ENCODE peak calls at places on chromosomes 5 and 9, in five cellular contexts. One of them, this sample, is unnamed.

GRCh38 chr5:57171818-57172465 is 1.9 kb upstream of the GPBP1 start:
- DNase-seq in prostate gland: no peak
- DNase-seq in CD8-positive, alpha-beta T cell: no peak
- DNase-seq in CD4-positive, alpha-beta memory T cell: no peak
- DNase-seq in sigmoid colon: no peak
- DNase-seq in this sample: peak

GRCh38 chr5:14264605-14265316 is 121.6 kb downstream of the TRIO start:
- DNase-seq in prostate gland: peak
- DNase-seq in sigmoid colon: peak
- DNase-seq in CD4-positive, alpha-beta memory T cell: peak
- DNase-seq in CD8-positive, alpha-beta T cell: peak
- DNase-seq in this sample: peak

GRCh38 chr5:120507826-120508463 is 43.8 kb downstream of the PRR16 start:
- DNase-seq in prostate gland: no peak
- DNase-seq in sigmoid colon: no peak
- DNase-seq in CD8-positive, alpha-beta T cell: no peak
- DNase-seq in CD4-positive, alpha-beta memory T cell: no peak
- DNase-seq in this sample: no peak

GRCh38 chr5:121503111-121503840 is 348.4 kb upstream of the FTMT start:
- DNase-seq in sigmoid colon: no peak
- DNase-seq in prostate gland: peak
- DNase-seq in CD4-positive, alpha-beta memory T cell: no peak
- DNase-seq in CD8-positive, alpha-beta T cell: no peak
- DNase-seq in this sample: no peak

GRCh38 chr9:14428781-14429230 is 114.9 kb upstream of the NFIB start:
- DNase-seq in prostate gland: peak
- DNase-seq in CD4-positive, alpha-beta memory T cell: peak
- DNase-seq in sigmoid colon: peak
- DNase-seq in CD8-positive, alpha-beta T cell: peak
- DNase-seq in this sample: no peak

GRCh38 chr5:79030663-79031480 is 38.6 kb downstream of the DMGDH start:
- DNase-seq in sigmoid colon: no peak
- DNase-seq in prostate gland: no peak
- DNase-seq in CD8-positive, alpha-beta T cell: no peak
- DNase-seq in CD4-positive, alpha-beta memory T cell: no peak
- DNase-seq in this sample: no peak

GRCh38 chr5:39891376-39891775 is 466.6 kb upstream of the DAB2 start:
- DNase-seq in CD4-positive, alpha-beta memory T cell: no peak
- DNase-seq in prostate gland: no peak
- DNase-seq in CD8-positive, alpha-beta T cell: no peak
- DNase-seq in sigmoid colon: no peak
- DNase-seq in this sample: no peak

GRCh38 chr5:73482383-73483193 is 15.7 kb upstream of the BTF3 start:
- DNase-seq in sigmoid colon: no peak
- DNase-seq in CD8-positive, alpha-beta T cell: no peak
- DNase-seq in CD4-positive, alpha-beta memory T cell: no peak
- DNase-seq in prostate gland: no peak
- DNase-seq in this sample: no peak

GRCh38 chr5:53923969-53924876 is 363.8 kb downstream of the NDUFS4 start:
- DNase-seq in CD8-positive, alpha-beta T cell: no peak
- DNase-seq in sigmoid colon: no peak
- DNase-seq in CD4-positive, alpha-beta memory T cell: no peak
- DNase-seq in prostate gland: no peak
- DNase-seq in this sample: no peak

GRCh38 chr5:170920196-170920595 is 58.4 kb downstream of the RANBP17 start:
- DNase-seq in prostate gland: no peak
- DNase-seq in CD8-positive, alpha-beta T cell: no peak
- DNase-seq in sigmoid colon: no peak
- DNase-seq in CD4-positive, alpha-beta memory T cell: no peak
- DNase-seq in this sample: no peak

GRCh38 chr5:74016373-74016772 is 390.4 kb downstream of the ARHGEF28 start:
- DNase-seq in prostate gland: no peak
- DNase-seq in sigmoid colon: no peak
- DNase-seq in CD8-positive, alpha-beta T cell: no peak
- DNase-seq in CD4-positive, alpha-beta memory T cell: no peak
- DNase-seq in this sample: no peak

GRCh38 chr5:89353837-89354551 is 471.0 kb upstream of the MEF2C start:
- DNase-seq in prostate gland: no peak
- DNase-seq in CD4-positive, alpha-beta memory T cell: no peak
- DNase-seq in sigmoid colon: no peak
- DNase-seq in CD8-positive, alpha-beta T cell: no peak
- DNase-seq in this sample: no peak

GRCh38 chr5:9513825-9514224 is 32.0 kb downstream of the SEMA5A start:
- DNase-seq in sigmoid colon: no peak
- DNase-seq in CD8-positive, alpha-beta T cell: no peak
- DNase-seq in CD4-positive, alpha-beta memory T cell: no peak
- DNase-seq in prostate gland: no peak
- DNase-seq in this sample: no peak

GRCh38 chr9:80968611-80969010 is 720.7 kb downstream of the TLE1 start:
- DNase-seq in prostate gland: no peak
- DNase-seq in CD8-positive, alpha-beta T cell: no peak
- DNase-seq in sigmoid colon: no peak
- DNase-seq in CD4-positive, alpha-beta memory T cell: no peak
- DNase-seq in this sample: no peak

GRCh38 chr5:65163698-65164097 is 318.0 kb downstream of the ADAMTS6 start:
- DNase-seq in CD4-positive, alpha-beta memory T cell: no peak
- DNase-seq in sigmoid colon: no peak
- DNase-seq in CD8-positive, alpha-beta T cell: no peak
- DNase-seq in prostate gland: no peak
- DNase-seq in this sample: no peak

GRCh38 chr9:126374366-126374781 is 47.7 kb downstream of the MVB12B start:
- DNase-seq in prostate gland: no peak
- DNase-seq in sigmoid colon: no peak
- DNase-seq in CD8-positive, alpha-beta T cell: no peak
- DNase-seq in CD4-positive, alpha-beta memory T cell: no peak
- DNase-seq in this sample: no peak

GRCh38 chr5:106415541-106415940 is 1255.2 kb downstream of the EFNA5 start:
- DNase-seq in CD4-positive, alpha-beta memory T cell: no peak
- DNase-seq in CD8-positive, alpha-beta T cell: no peak
- DNase-seq in prostate gland: no peak
- DNase-seq in sigmoid colon: no peak
- DNase-seq in this sample: no peak

GRCh38 chr5:142925795-142926194 is 155.6 kb downstream of the ARHGAP26 start:
- DNase-seq in prostate gland: peak
- DNase-seq in CD4-positive, alpha-beta memory T cell: no peak
- DNase-seq in CD8-positive, alpha-beta T cell: no peak
- DNase-seq in sigmoid colon: no peak
- DNase-seq in this sample: no peak

GRCh38 chr5:10555134-10555733 is 8.6 kb upstream of the ANKRD33B start:
- DNase-seq in prostate gland: no peak
- DNase-seq in CD4-positive, alpha-beta memory T cell: no peak
- DNase-seq in CD8-positive, alpha-beta T cell: no peak
- DNase-seq in sigmoid colon: peak
- DNase-seq in this sample: no peak

GRCh38 chr5:136080483-136081180 is 51.8 kb downstream of the TGFBI start:
- DNase-seq in CD8-positive, alpha-beta T cell: peak
- DNase-seq in sigmoid colon: peak
- DNase-seq in CD4-positive, alpha-beta memory T cell: peak
- DNase-seq in prostate gland: peak
- DNase-seq in this sample: peak

GRCh38 chr9:33143241-33143642 is 23.9 kb downstream of the B4GALT1 start:
- DNase-seq in sigmoid colon: peak
- DNase-seq in prostate gland: no peak
- DNase-seq in CD4-positive, alpha-beta memory T cell: no peak
- DNase-seq in CD8-positive, alpha-beta T cell: no peak
- DNase-seq in this sample: no peak

GRCh38 chr9:98101868-98102273 is 17.2 kb downstream of the TRIM14 start:
- DNase-seq in CD4-positive, alpha-beta memory T cell: peak
- DNase-seq in prostate gland: no peak
- DNase-seq in sigmoid colon: no peak
- DNase-seq in CD8-positive, alpha-beta T cell: peak
- DNase-seq in this sample: peak

GRCh38 chr5:173299820-173300219 is 28.4 kb downstream of the STC2 start:
- DNase-seq in CD4-positive, alpha-beta memory T cell: no peak
- DNase-seq in sigmoid colon: no peak
- DNase-seq in prostate gland: no peak
- DNase-seq in CD8-positive, alpha-beta T cell: no peak
- DNase-seq in this sample: no peak

GRCh38 chr9:137987244-137988030 is 109.9 kb downstream of the CACNA1B start:
- DNase-seq in sigmoid colon: no peak
- DNase-seq in CD4-positive, alpha-beta memory T cell: no peak
- DNase-seq in CD8-positive, alpha-beta T cell: no peak
- DNase-seq in prostate gland: no peak
- DNase-seq in this sample: no peak

GRCh38 chr9:119884411-119884810 is 515.2 kb upstream of the BRINP1 start:
- DNase-seq in CD8-positive, alpha-beta T cell: no peak
- DNase-seq in CD4-positive, alpha-beta memory T cell: no peak
- DNase-seq in sigmoid colon: no peak
- DNase-seq in prostate gland: no peak
- DNase-seq in this sample: no peak

GRCh38 chr5:160702856-160703453 is 149.1 kb downstream of the ATP10B start:
- DNase-seq in sigmoid colon: no peak
- DNase-seq in prostate gland: no peak
- DNase-seq in CD4-positive, alpha-beta memory T cell: no peak
- DNase-seq in CD8-positive, alpha-beta T cell: no peak
- DNase-seq in this sample: no peak

GRCh38 chr5:151465476-151465875 is 18.1 kb downstream of the SLC36A1 start:
- DNase-seq in sigmoid colon: no peak
- DNase-seq in CD8-positive, alpha-beta T cell: no peak
- DNase-seq in prostate gland: no peak
- DNase-seq in CD4-positive, alpha-beta memory T cell: no peak
- DNase-seq in this sample: no peak

GRCh38 chr9:121620777-121621437 is 30.5 kb upstream of the DAB2IP start:
- DNase-seq in CD8-positive, alpha-beta T cell: no peak
- DNase-seq in prostate gland: no peak
- DNase-seq in sigmoid colon: no peak
- DNase-seq in CD4-positive, alpha-beta memory T cell: no peak
- DNase-seq in this sample: peak

GRCh38 chr9:76298497-76299144 is 95.6 kb downstream of the RFK start:
- DNase-seq in CD4-positive, alpha-beta memory T cell: no peak
- DNase-seq in sigmoid colon: no peak
- DNase-seq in CD8-positive, alpha-beta T cell: no peak
- DNase-seq in prostate gland: no peak
- DNase-seq in this sample: no peak

GRCh38 chr9:103881419-103881818 is 212.7 kb upstream of the SMC2 start:
- DNase-seq in sigmoid colon: no peak
- DNase-seq in CD8-positive, alpha-beta T cell: no peak
- DNase-seq in prostate gland: no peak
- DNase-seq in CD4-positive, alpha-beta memory T cell: no peak
- DNase-seq in this sample: no peak

DNA sequence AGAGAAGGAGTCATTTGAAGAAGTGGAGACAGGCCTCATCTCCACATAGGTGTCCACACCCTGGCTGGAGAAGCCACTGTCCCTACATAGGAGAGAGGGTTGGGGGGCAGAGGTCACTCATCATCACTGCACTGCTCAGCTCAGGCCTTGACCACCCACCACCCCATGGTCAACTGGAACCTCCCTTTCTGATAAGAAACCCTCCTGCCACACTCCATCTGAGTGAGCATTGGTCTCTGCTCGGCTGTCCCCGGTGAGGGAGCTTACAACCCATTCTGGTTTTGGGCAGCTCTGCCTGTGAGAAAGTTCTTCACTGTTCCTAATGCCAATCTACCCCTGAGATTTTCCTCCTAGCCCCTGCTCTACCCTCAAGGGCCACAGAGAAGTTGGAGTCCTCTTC is 28.8 kb downstream of the CSF1R start:
- DNase-seq in CD8-positive, alpha-beta T cell: no peak
- DNase-seq in prostate gland: no peak
- DNase-seq in CD4-positive, alpha-beta memory T cell: no peak
- DNase-seq in sigmoid colon: no peak
- DNase-seq in this sample: no peak
- H3K27ac ChIP-seq in CD8-positive, alpha-beta T cell: no peak
- H3K27ac ChIP-seq in prostate gland: no peak
- H3K27ac ChIP-seq in CD4-positive, alpha-beta memory T cell: no peak
- H3K27ac ChIP-seq in sigmoid colon: no peak
- H3K27ac ChIP-seq in this sample: no peak

GRCh38 chr5:66987949-66988838 is 208.4 kb downstream of the CD180 start:
- DNase-seq in CD8-positive, alpha-beta T cell: no peak
- DNase-seq in CD4-positive, alpha-beta memory T cell: peak
- DNase-seq in sigmoid colon: no peak
- DNase-seq in prostate gland: no peak
- DNase-seq in this sample: peak
- H3K27ac ChIP-seq in CD8-positive, alpha-beta T cell: no peak
- H3K27ac ChIP-seq in CD4-positive, alpha-beta memory T cell: no peak
- H3K27ac ChIP-seq in sigmoid colon: no peak
- H3K27ac ChIP-seq in prostate gland: no peak
- H3K27ac ChIP-seq in this sample: no peak

GRCh38 chr9:99253134-99253533 is 31.1 kb downstream of the SEC61B start:
- DNase-seq in CD8-positive, alpha-beta T cell: no peak
- DNase-seq in CD4-positive, alpha-beta memory T cell: no peak
- DNase-seq in sigmoid colon: no peak
- DNase-seq in prostate gland: no peak
- DNase-seq in this sample: no peak
- H3K27ac ChIP-seq in CD8-positive, alpha-beta T cell: no peak
- H3K27ac ChIP-seq in CD4-positive, alpha-beta memory T cell: no peak
- H3K27ac ChIP-seq in sigmoid colon: no peak
- H3K27ac ChIP-seq in prostate gland: no peak
- H3K27ac ChIP-seq in this sample: no peak

DNA sequence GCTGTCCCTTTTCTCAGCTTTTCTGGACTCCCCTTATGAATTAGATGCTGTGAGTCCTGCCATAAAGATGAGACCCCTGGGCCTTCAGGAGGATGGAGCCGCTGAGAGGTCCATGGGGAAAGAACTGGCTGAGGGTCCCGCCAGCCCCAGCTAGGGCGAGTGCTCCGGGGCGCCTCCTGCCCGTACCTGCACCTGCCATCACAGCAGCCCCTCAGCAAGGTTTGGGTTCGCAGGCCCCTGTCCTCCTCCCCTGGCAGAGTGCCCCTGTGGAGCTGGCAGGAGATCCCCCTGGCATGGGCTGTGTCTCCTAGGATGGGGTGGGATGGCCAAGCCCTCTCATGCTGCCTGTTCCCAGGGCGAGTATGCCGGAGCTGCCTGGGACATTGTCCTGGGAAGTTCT is 64.2 kb downstream of the COL5A1 start:
- DNase-seq in CD4-positive, alpha-beta memory T cell: no peak
- DNase-seq in CD8-positive, alpha-beta T cell: no peak
- DNase-seq in prostate gland: no peak
- DNase-seq in sigmoid colon: no peak
- DNase-seq in this sample: no peak
- H3K27ac ChIP-seq in CD4-positive, alpha-beta memory T cell: no peak
- H3K27ac ChIP-seq in CD8-positive, alpha-beta T cell: no peak
- H3K27ac ChIP-seq in prostate gland: peak
- H3K27ac ChIP-seq in sigmoid colon: peak
- H3K27ac ChIP-seq in this sample: no peak

DNA sequence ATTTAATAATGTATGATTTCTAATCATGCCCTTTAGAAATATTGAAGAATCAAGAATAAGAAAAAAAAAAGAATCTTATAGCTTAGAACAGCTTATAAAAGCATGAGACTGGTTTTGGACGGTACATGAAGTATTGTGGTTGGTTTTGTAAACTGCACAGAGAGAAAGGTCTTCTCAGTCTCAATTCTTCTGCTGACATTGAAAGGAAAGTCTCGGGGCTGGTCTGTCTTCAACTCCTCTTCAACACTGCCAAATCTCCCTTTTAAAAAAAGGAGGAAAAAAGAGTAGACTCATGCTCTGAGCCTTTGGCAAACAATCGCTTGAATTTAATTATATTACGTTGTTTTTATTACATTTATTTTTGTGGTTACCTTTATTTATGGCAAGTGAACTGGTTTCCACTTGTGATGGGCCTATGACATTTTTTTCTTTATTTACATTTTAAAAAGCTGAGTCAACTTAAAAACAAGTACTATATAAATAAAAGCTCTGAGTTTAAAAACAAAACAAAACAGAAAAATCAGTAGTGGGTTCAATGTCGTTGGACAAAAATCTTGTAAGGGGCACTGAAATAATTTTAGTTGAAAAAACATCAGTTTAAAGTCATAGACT is 32.8 kb upstream of the EBF1 start:
- DNase-seq in prostate gland: no peak
- DNase-seq in sigmoid colon: no peak
- DNase-seq in CD8-positive, alpha-beta T cell: no peak
- DNase-seq in CD4-positive, alpha-beta memory T cell: no peak
- DNase-seq in this sample: no peak
- H3K27ac ChIP-seq in prostate gland: no peak
- H3K27ac ChIP-seq in sigmoid colon: no peak
- H3K27ac ChIP-seq in CD8-positive, alpha-beta T cell: no peak
- H3K27ac ChIP-seq in CD4-positive, alpha-beta memory T cell: no peak
- H3K27ac ChIP-seq in this sample: no peak